ENCODE peak calls at places on chromosome 11, in five cellular contexts. L is AG04450, Y is adrenal gland, T is tibial nerve, E is HFF-Myc. X is an unnamed sample.

GRCh38 chr11:103272876-103273275 is 163.7 kb downstream of the DYNC2H1 start:
- DNase-seq in L (no peak), Y (no peak), E (no peak), T (no peak), X (no peak)

GRCh38 chr11:72326151-72326842 is 82.3 kb upstream of the PHOX2A start:
- DNase-seq in Y (no peak), T (no peak), L (no peak), E (no peak), X (no peak)

GRCh38 chr11:128903248-128904041 is 12.3 kb downstream of the KCNJ5 start:
- DNase-seq in T (no peak), E (no peak), Y (peak; percentile 60), L (no peak), X (no peak)

GRCh38 chr11:131662310-131662709 is 291.9 kb downstream of the NTM start:
- DNase-seq in T (no peak), E (no peak), L (no peak), Y (no peak), X (no peak)

GRCh38 chr11:90218606-90219005 is 4.2 kb downstream of the CHORDC1 start:
- DNase-seq in Y (no peak), L (no peak), E (no peak), T (no peak), X (no peak)

GRCh38 chr11:80346660-80347059 is 905.8 kb upstream of the TENM4 start:
- DNase-seq in T (no peak), L (no peak), Y (peak; percentile 56), E (no peak), X (no peak)

GRCh38 chr11:69460540-69461257 is 20.8 kb upstream of the LINC01488 start:
- DNase-seq in L (peak; percentile 47), Y (no peak), E (no peak), T (no peak), X (no peak)

GRCh38 chr11:99918761-99919160 is 768.3 kb upstream of the ARHGAP42 start:
- DNase-seq in E (no peak), L (no peak), Y (no peak), T (no peak), X (no peak)

GRCh38 chr11:72629266-72629665 is 45.0 kb downstream of the PDE2A start:
- DNase-seq in E (no peak), T (no peak), L (no peak), Y (no peak), X (no peak)

GRCh38 chr11:121520243-121521144 is 67.7 kb upstream of the SORL1-AS1 start:
- DNase-seq in E (peak; percentile 39), L (peak; percentile 57), Y (no peak), T (no peak), X (peak; percentile 70)

GRCh38 chr11:2797181-2797711 is 88.3 kb downstream of the CDKN1C start:
- DNase-seq in L (no peak), E (no peak), Y (peak; percentile 48), T (peak; percentile 12), X (no peak)

GRCh38 chr11:133811850-133812685 is 33.2 kb downstream of the SPATA19 start:
- DNase-seq in E (no peak), L (no peak), Y (no peak), T (no peak), X (no peak)

GRCh38 chr11:58576792-58577440 is 1.3 kb upstream of the LPXN start:
- DNase-seq in E (no peak), Y (no peak), T (no peak), L (no peak), X (no peak)

GRCh38 chr11:33214187-33214586 is 43.0 kb upstream of the HIPK3 start:
- DNase-seq in Y (no peak), T (no peak), E (no peak), L (no peak), X (no peak)

GRCh38 chr11:122363306-122363705 is 247.3 kb upstream of the BLID start:
- DNase-seq in Y (no peak), T (no peak), L (no peak), E (no peak), X (no peak)

GRCh38 chr11:14451825-14452224 is 47.8 kb downstream of the COPB1 start:
- DNase-seq in L (no peak), T (no peak), Y (no peak), E (no peak), X (no peak)

GRCh38 chr11:12540075-12540685 is 134.0 kb upstream of the TEAD1 start:
- DNase-seq in Y (no peak), L (no peak), T (no peak), E (no peak), X (no peak)

GRCh38 chr11:72236774-72237111 is 7.2 kb downstream of the PHOX2A start:
- DNase-seq in E (no peak), Y (no peak), T (no peak), L (no peak), X (no peak)

GRCh38 chr11:33691051-33691864 is 9.4 kb downstream of the C11orf91 start:
- DNase-seq in T (no peak), E (no peak), Y (no peak), L (no peak), X (no peak)

GRCh38 chr11:57940044-57940781 is 83.5 kb upstream of the OR9Q1 start:
- DNase-seq in L (no peak), E (no peak), Y (no peak), T (no peak), X (no peak)

GRCh38 chr11:125995313-125995712 is 49.5 kb downstream of the VSIG10L2 start:
- DNase-seq in E (no peak), L (no peak), T (no peak), Y (no peak), X (no peak)

GRCh38 chr11:64352099-64353005 is 6.6 kb upstream of the RPS6KA4 start:
- DNase-seq in L (no peak), E (no peak), T (no peak), Y (no peak), X (no peak)

GRCh38 chr11:32100495-32100894 is 9.6 kb downstream of the RCN1 start:
- DNase-seq in Y (no peak), E (no peak), T (no peak), L (no peak), X (no peak)

GRCh38 chr11:13661074-13661623 is 7.3 kb upstream of the FAR1 start:
- DNase-seq in Y (no peak), L (no peak), T (no peak), E (no peak), X (no peak)

GRCh38 chr11:83721286-83721685 is 435.1 kb upstream of the CCDC90B start:
- DNase-seq in L (no peak), T (no peak), Y (peak; percentile 58), E (no peak), X (no peak)

GRCh38 chr11:43789700-43790443 is 90.8 kb upstream of the ALKBH3 start:
- DNase-seq in E (no peak), L (no peak), T (no peak), Y (no peak), X (no peak)

GRCh38 chr11:128334311-128335044 is 252.9 kb downstream of the ETS1 start:
- DNase-seq in E (no peak), L (no peak), T (no peak), Y (peak; percentile 47), X (no peak)

GRCh38 chr11:64344721-64345120 is 4.7 kb downstream of the CCDC88B start:
- DNase-seq in Y (no peak), E (no peak), L (no peak), T (no peak), X (no peak)

GRCh38 chr11:15845261-15845660 is 511.1 kb downstream of the SOX6 start:
- DNase-seq in Y (no peak), T (no peak), E (no peak), L (no peak), X (no peak)

GRCh38 chr11:74462009-74462408 is 5.3 kb downstream of the KCNE3 start:
- DNase-seq in E (no peak), L (no peak), Y (peak; percentile 83), T (peak; percentile 39), X (no peak)

GRCh38 chr11:92852946-92853345 is 116.5 kb upstream of the MTNR1B start:
- DNase-seq in Y (no peak), T (no peak), L (no peak), E (no peak), X (no peak)

GRCh38 chr11:19810852-19811251 is 98.2 kb downstream of the NAV2 start:
- DNase-seq in Y (no peak), T (no peak), L (no peak), E (no peak), X (no peak)

GRCh38 chr11:57761301-57762234 is at the start of gene CTNND1:
- DNase-seq in E (peak; percentile 94), T (peak; percentile 79), L (peak; percentile 96), Y (peak; percentile 95), X (peak; percentile 96)

GRCh38 chr11:122697636-122698167 is 42.2 kb downstream of the UBASH3B start:
- DNase-seq in L (no peak), T (no peak), Y (peak; percentile 17), E (no peak), X (no peak)

GRCh38 chr11:2268911-2269600 is 1.3 kb downstream of the ASCL2 start:
- DNase-seq in Y (peak; percentile 33), L (no peak), E (no peak), T (peak; percentile 23), X (no peak)

GRCh38 chr11:58739725-58740430 is 8.1 kb upstream of the GLYAT start:
- DNase-seq in T (no peak), L (no peak), E (no peak), Y (no peak), X (no peak)

GRCh38 chr11:65700377-65700776 is 11.7 kb upstream of the KAT5 start:
- DNase-seq in T (no peak), Y (no peak), E (no peak), L (no peak), X (no peak)

GRCh38 chr11:9363954-9364912 is 20.2 kb upstream of the IPO7 start:
- DNase-seq in T (peak; percentile 82), E (peak; percentile 86), Y (peak; percentile 98), L (peak; percentile 90), X (peak; percentile 91)
- TF ChIP-seq CTCF in T (no peak), E (no peak), Y (no peak), L (no peak), X (no peak)

GRCh38 chr11:3849297-3849874 is 6.1 kb upstream of the STIM1 start:
- DNase-seq in E (no peak), T (no peak), Y (no peak), L (no peak), X (no peak)
- TF ChIP-seq CTCF in E (peak; percentile 68), T (peak; percentile 65), Y (peak; percentile 69), L (peak; percentile 80), X (peak; percentile 67)

GRCh38 chr11:61907282-61907681 is 10.1 kb downstream of the RAB3IL1 start:
- DNase-seq in T (no peak), L (no peak), Y (no peak), E (no peak), X (no peak)
- TF ChIP-seq CTCF in T (no peak), L (no peak), Y (no peak), E (no peak), X (no peak)

DNA sequence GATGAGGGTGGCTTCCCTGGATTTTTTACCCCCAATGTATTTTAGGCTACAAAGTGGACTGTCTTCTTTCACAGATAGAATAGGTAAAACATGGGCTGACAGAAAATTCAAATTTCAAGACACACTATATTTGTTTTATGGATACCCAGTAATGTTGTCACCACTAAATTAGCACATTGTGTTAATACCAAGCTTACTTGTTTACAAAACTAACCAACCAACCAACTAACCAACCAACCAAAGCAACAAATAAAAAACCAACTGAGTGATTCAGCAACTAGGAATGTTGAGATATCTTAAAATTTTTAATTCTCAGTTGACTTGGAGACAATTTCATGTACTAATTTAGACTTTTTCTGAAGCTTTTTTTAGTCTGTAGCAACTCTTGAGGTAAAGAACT is 69.3 kb upstream of the CTSC start:
- DNase-seq in Y (no peak), L (no peak), E (no peak), T (no peak), X (no peak)
- TF ChIP-seq CTCF in Y (no peak), L (no peak), E (no peak), T (no peak), X (no peak)

X was measured in AG09319.